ENCODE peak calls at places on chromosome 19, in six cellular contexts. H is foreskin keratinocyte; Q is CD4-positive, CD25-positive, alpha-beta regulatory T cell; Y is OCI-LY7; M is aorta; I is fibroblast of lung. F is an unnamed sample. For H3K4me1, the result is how much of the 10 kb centered on the place peaks cover.

GRCh38 chr19:52923782-52924593 is 760 bp upstream of the ZNF888 start:
- DNase-seq in Y (no peak), Q (no peak), M (peak), H (no peak), I (peak), F (no peak)

GRCh38 chr19:41626877-41627276 is at the start of gene CEACAM4:
- DNase-seq in I (no peak), Y (no peak), Q (no peak), H (no peak), M (peak), F (peak)

GRCh38 chr19:46736544-46737274 is 9.1 kb upstream of the FKRP start:
- DNase-seq in I (no peak), H (no peak), M (peak), Q (no peak), Y (no peak), F (peak)

GRCh38 chr19:55597493-55597892 is 1.8 kb downstream of the FIZ1 start:
- DNase-seq in I (no peak), H (no peak), Q (no peak), Y (no peak), M (no peak), F (no peak)

GRCh38 chr19:4556574-4557185 is 2.8 kb downstream of the SEMA6B start:
- DNase-seq in H (no peak), Q (no peak), M (no peak), Y (peak), I (no peak), F (no peak)

GRCh38 chr19:43469160-43469480 is 3.7 kb upstream of the LYPD3 start:
- DNase-seq in Y (peak), H (no peak), Q (no peak), I (no peak), M (no peak), F (no peak)

GRCh38 chr19:34186205-34186604 is 13.9 kb downstream of the LSM14A start:
- DNase-seq in Y (no peak), I (no peak), Q (no peak), H (no peak), M (no peak), F (no peak)

GRCh38 chr19:46081928-46082727 is 41.3 kb upstream of the IGFL4 start:
- DNase-seq in Q (no peak), M (no peak), Y (peak), H (no peak), I (peak), F (peak)

GRCh38 chr19:43468354-43469159 is 3.1 kb upstream of the LYPD3 start:
- DNase-seq in Y (no peak), Q (no peak), I (no peak), M (no peak), H (no peak), F (no peak)

GRCh38 chr19:45442927-45443461 is 19.3 kb upstream of the ERCC1 start:
- DNase-seq in H (no peak), M (peak), Y (peak), Q (peak), I (peak), F (no peak)

GRCh38 chr19:12872941-12873890 is 8.0 kb downstream of the DNASE2 start:
- DNase-seq in I (peak), H (peak), Y (peak), M (peak), Q (peak), F (peak)

GRCh38 chr19:531009-531752 is 379 bp upstream of the CDC34 start:
- DNase-seq in H (peak), Q (peak), Y (peak), I (peak), M (peak), F (peak)

GRCh38 chr19:48415395-48415794 is 21.9 kb downstream of the GRIN2D start:
- DNase-seq in H (no peak), I (peak), Q (peak), Y (peak), M (peak), F (peak)

GRCh38 chr19:3360494-3361383 is 5.6 kb upstream of the NFIC start:
- DNase-seq in Y (peak), H (no peak), Q (peak), M (peak), I (peak), F (peak)

GRCh38 chr19:8357007-8357521 is 6.9 kb upstream of the ANGPTL4 start:
- DNase-seq in Q (no peak), M (no peak), H (no peak), Y (no peak), I (peak), F (no peak)

GRCh38 chr19:43362179-43362578 is 8.7 kb downstream of the CD177 start:
- DNase-seq in M (no peak), I (peak), H (no peak), Y (no peak), Q (no peak), F (no peak)

GRCh38 chr19:58034476-58034790 is 608 bp downstream of the ZSCAN1 start:
- DNase-seq in Q (no peak), H (no peak), Y (no peak), M (no peak), I (no peak), F (peak)

GRCh38 chr19:46692918-46693722 is 23.8 kb downstream of the PRKD2 start:
- DNase-seq in Q (no peak), M (no peak), Y (no peak), I (no peak), H (no peak), F (no peak)

GRCh38 chr19:35299523-35300339 is 7.8 kb downstream of the MAG start:
- DNase-seq in Y (peak), Q (no peak), I (no peak), M (no peak), H (no peak), F (no peak)

GRCh38 chr19:30685601-30686000 is 313.4 kb downstream of the ZNF536 start:
- DNase-seq in Y (no peak), M (no peak), H (no peak), Q (no peak), I (no peak), F (no peak)

GRCh38 chr19:49324801-49325491 is at the start of gene SLC6A16:
- DNase-seq in I (no peak), Y (no peak), Q (no peak), H (no peak), M (no peak), F (no peak)

GRCh38 chr19:12065100-12065538 is 588 bp downstream of the ZNF844 start:
- DNase-seq in H (no peak), I (peak), M (peak), Q (no peak), Y (no peak), F (peak)

GRCh38 chr19:19499272-19499995 is 15.9 kb downstream of the TSSK6 start:
- DNase-seq in Y (no peak), H (no peak), I (no peak), Q (no peak), M (no peak), F (no peak)

GRCh38 chr19:40512473-40513344 is 45.9 kb downstream of the SPTBN4 start:
- DNase-seq in M (no peak), Y (no peak), I (peak), Q (no peak), H (no peak), F (peak)

GRCh38 chr19:6890938-6891337 is 3.6 kb downstream of the ADGRE1 start:
- DNase-seq in Y (no peak), Q (no peak), M (no peak), H (no peak), I (no peak), F (no peak)

DNA sequence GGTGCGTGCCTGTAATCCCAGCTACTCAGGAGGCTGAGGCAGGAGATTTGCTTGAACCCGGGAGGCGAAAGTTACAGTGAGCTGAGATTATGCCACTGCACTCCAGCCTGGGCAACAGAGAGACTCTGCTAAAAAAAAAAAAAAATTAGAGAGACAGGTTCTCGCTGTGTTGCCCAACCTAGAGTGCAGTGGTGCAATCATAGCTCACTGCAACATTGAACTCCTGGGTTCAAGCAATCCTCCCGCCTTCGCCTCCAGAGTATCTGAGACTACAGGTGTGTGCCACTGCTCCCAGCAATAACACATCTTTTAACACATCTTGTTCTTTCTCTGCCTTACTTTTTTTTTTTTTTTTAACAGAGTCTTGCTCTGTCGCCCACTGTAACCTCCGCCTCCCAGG is 32.7 kb downstream of the CLEC17A start:
- DNase-seq in Q (no peak), M (no peak), I (no peak), Y (no peak), H (no peak), F (no peak)
- H3K27ac ChIP-seq in Q (no peak), M (no peak), I (no peak), Y (no peak), H (no peak), F (no peak)

GRCh38 chr19:37982655-37983054 is 75.6 kb downstream of the SIPA1L3 start:
- DNase-seq in Y (no peak), Q (no peak), I (no peak), H (no peak), M (no peak), F (no peak)

GRCh38 chr19:37983916-37984315 is 76.9 kb downstream of the SIPA1L3 start:
- DNase-seq in H (no peak), M (no peak), Y (no peak), Q (no peak), I (peak), F (no peak)

GRCh38 chr19:37980419-37980975 is 73.5 kb downstream of the SIPA1L3 start:
- DNase-seq in H (no peak), M (no peak), I (peak), Q (no peak), Y (no peak), F (peak)

GRCh38 chr19:37983153-37983552 is 76.1 kb downstream of the SIPA1L3 start:
- DNase-seq in H (no peak), M (no peak), Q (no peak), Y (no peak), I (no peak), F (no peak)

DNA sequence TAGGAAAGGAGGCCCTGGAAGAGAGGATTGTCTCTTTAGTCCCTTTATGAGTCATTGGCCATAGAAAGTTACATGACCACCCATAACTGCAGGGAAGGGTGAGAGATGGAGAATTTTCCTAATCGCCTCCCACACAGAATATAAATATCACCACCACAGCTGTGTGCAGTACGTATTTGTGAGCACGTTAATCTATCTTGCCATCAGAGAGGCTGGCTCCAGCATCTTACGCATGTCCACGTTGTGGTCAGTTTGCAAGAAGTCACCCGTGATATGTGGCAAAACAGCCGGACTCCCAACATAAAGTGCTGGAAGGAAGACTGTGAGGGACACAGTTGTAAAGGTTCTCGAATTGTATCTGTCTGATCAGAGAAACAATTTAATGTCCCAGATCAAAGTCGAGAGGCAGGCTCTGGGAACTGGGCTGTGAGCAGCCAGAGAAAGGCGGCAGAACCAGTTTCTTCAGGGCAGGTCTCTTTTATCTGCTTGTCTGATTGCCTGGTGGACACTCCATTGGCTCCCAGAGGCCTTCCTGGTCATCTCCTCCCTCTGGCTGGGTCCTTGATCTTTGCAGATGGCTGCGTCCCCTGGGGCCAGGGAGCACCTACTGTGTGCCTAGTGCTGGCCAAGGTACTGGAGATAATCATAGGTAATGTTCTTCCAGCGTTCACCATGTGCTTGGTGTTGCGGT is 74.9 kb downstream of the SIPA1L3 start:
- DNase-seq in Y (no peak), H (no peak), I (peak), Q (no peak), M (no peak), F (peak)
- H3K4me1 ChIP-seq in Y (half or more), H (under half), I (under half), Q (under half), M (under half), F (half or more)

GRCh38 chr19:54422136-54422535 is 6.9 kb downstream of the TTYH1 start:
- DNase-seq in Y (no peak), H (no peak), M (no peak), Q (no peak), I (no peak), F (no peak)

GRCh38 chr19:54420383-54421168 is 5.3 kb downstream of the TTYH1 start:
- DNase-seq in Y (no peak), Q (no peak), H (no peak), I (no peak), M (no peak), F (no peak)

GRCh38 chr19:54421169-54421516 is 5.9 kb downstream of the TTYH1 start:
- DNase-seq in M (no peak), Q (no peak), I (no peak), H (no peak), Y (no peak), F (no peak)

GRCh38 chr19:54420068-54420382 is 4.8 kb downstream of the TTYH1 start:
- DNase-seq in H (no peak), Y (no peak), I (no peak), Q (no peak), M (no peak), F (no peak)

GRCh38 chr19:54421521-54421920 is 6.3 kb downstream of the TTYH1 start:
- DNase-seq in M (no peak), H (no peak), Y (no peak), Q (no peak), I (no peak), F (no peak)
- H3K27ac ChIP-seq in M (no peak), H (no peak), Y (no peak), Q (no peak), I (no peak), F (no peak)

GRCh38 chr19:2057484-2058469 is 6.7 kb upstream of the MKNK2 start:
- DNase-seq in H (no peak), Y (no peak), M (no peak), Q (no peak), I (no peak), F (no peak)
- H3K4me1 ChIP-seq in H (under half), Y (half or more), M (under half), Q (half or more), I (under half), F (half or more)

DNA sequence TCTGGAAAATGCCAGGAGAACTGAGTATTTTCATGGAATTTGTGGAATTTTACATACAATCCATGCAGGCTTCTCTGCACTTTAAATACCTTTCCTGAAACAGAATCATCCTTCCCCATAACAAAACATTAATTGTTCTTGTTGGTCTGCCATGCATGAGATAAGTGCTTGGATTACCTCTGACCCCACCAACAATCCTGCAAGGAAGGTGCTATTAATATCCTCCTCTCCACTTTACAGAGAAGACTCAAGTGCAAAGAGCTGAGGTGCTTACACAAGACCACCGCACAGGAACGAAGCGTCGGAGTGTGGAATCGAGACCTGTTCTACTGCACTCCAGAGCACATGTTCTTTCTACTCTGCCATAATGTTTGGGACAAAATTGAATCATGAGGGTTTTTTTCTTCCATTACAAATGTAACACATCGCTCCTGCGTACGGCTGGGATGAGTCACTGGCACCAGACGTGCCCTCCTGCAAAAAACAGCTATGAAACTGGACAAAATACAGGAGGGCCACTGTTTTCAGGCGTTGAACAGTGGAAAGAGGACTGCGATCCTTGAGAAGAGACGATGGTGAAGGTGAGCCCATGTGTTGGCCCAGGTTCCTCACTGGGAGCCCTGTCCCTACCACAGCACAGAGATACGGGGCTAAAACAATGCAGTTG is 12.9 kb upstream of the LRRC4B start:
- DNase-seq in H (no peak), Q (no peak), I (no peak), M (no peak), Y (no peak), F (no peak)
- H3K27ac ChIP-seq in H (no peak), Q (no peak), I (no peak), M (no peak), Y (no peak), F (no peak)

GRCh38 chr19:38867176-38867780 is 10.8 kb downstream of the RINL start:
- DNase-seq in Q (no peak), I (no peak), H (no peak), M (no peak), Y (no peak), F (no peak)

GRCh38 chr19:38869836-38870607 is 8.1 kb downstream of the RINL start:
- DNase-seq in Y (peak), M (peak), H (no peak), I (peak), Q (peak), F (peak)

GRCh38 chr19:38869160-38869835 is 8.8 kb downstream of the RINL start:
- DNase-seq in Q (peak), I (no peak), M (no peak), H (no peak), Y (peak), F (peak)

GRCh38 chr19:38868551-38868950 is 9.5 kb downstream of the RINL start:
- DNase-seq in H (no peak), M (no peak), Q (no peak), I (no peak), Y (no peak), F (no peak)

DNA sequence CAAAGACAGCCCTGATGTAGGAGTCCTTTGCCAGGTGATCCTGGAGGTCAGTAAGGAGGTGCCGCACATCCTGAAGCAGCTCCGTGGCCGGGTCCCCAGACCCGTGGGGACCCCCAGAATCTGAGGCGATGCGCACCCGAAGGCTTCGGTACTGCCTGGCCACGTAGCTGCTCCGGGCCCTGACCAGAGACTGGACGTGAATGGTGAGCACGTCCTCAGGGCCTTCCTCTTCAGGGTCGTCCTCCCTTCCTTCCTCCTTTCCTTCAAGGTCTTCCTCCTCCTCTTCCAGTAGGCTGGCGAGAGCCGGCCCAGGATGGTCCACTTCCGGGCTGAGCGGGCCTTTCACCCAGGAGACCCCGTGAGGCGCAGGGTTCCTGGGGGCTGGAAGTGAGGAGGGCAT is 7.5 kb downstream of the RINL start:
- DNase-seq in Q (no peak), I (no peak), Y (no peak), H (no peak), M (no peak), F (no peak)
- H3K4me1 ChIP-seq in Q (under half), I (under half), Y (under half), H (under half), M (under half), F (under half)

GRCh38 chr19:17240062-17240854 is 5.5 kb downstream of the NR2F6 start:
- DNase-seq in H (no peak), M (no peak), Y (no peak), I (no peak), Q (no peak), F (no peak)
- H3K27ac ChIP-seq in H (no peak), M (no peak), Y (no peak), I (no peak), Q (no peak), F (no peak)